ENCODE peak calls at places on chromosomes 16 and 17, in seven cellular contexts. P, O, I, Z, D, Y and M are unnamed samples.

GRCh38 chr16:18809165-18809564 is 7.8 kb upstream of the ARL6IP1 start:
- DNase-seq in I (no peak), O (no peak), Y (no peak), D (no peak), P (no peak), Z (no peak), M (no peak)

GRCh38 chr17:76996741-76997694 is 128.8 kb downstream of the MGAT5B start:
- DNase-seq in I (peak; percentile 10), Y (no peak), D (no peak), Z (no peak), O (no peak), P (no peak), M (no peak)

GRCh38 chr16:11410382-11411058 is 65.3 kb downstream of the RMI2 start:
- DNase-seq in Y (no peak), Z (no peak), D (no peak), P (no peak), I (no peak), O (no peak), M (no peak)

GRCh38 chr16:61146429-61146828 is 889.8 kb downstream of the CDH8 start:
- DNase-seq in I (no peak), Z (no peak), D (no peak), O (no peak), Y (no peak), P (no peak), M (no peak)

GRCh38 chr16:12341423-12341822 is 364.9 kb downstream of the SNX29 start:
- DNase-seq in Z (no peak), P (no peak), Y (peak; percentile 68), I (no peak), D (no peak), O (no peak), M (peak; percentile 28)

GRCh38 chr17:44241104-44241503 is 21.6 kb upstream of the UBTF start:
- DNase-seq in Z (no peak), O (no peak), I (peak; percentile 4), Y (no peak), P (no peak), D (no peak), M (no peak)

GRCh38 chr17:62781826-62782225 is 26.3 kb downstream of the MARCHF10 start:
- DNase-seq in Y (no peak), O (no peak), Z (no peak), P (no peak), D (no peak), I (no peak), M (peak; percentile 88)

GRCh38 chr17:38561416-38562214 is 44.1 kb downstream of the SRCIN1 start:
- DNase-seq in D (no peak), Z (no peak), O (no peak), I (no peak), Y (no peak), P (no peak), M (no peak)

GRCh38 chr16:81634380-81635121 is 144.5 kb upstream of the PLCG2 start:
- DNase-seq in P (no peak), I (no peak), Y (no peak), O (no peak), Z (no peak), D (no peak), M (peak; percentile 88)

DNA sequence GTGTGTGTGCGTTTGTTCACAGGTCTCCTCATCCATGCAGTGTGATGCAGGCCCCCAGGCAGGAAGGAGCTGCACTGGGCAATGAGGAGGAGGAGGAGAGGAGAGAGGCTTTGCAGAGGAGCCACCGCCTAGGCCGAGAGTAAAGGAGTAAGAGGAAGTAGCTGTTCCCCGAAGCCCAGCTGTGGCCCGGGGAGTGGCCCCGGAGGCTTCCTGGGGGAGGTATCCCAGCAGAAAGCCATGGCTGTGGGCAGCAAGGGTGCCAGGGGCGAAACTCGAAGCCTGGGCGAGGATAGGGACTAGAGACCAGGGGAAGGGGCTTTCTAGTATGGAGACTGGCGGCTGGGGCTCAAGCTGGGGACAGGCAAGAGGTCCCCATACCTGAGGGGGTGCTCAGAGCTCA is 12.2 kb downstream of the C16orf95 start:
- DNase-seq in O (no peak), P (no peak), Z (no peak), I (no peak), Y (no peak), D (peak; percentile 79), M (no peak)
- H3K4me3 ChIP-seq in O (no peak overlapping the region), P (no peak overlapping the region), Z (no peak overlapping the region), I (no peak overlapping the region), Y (no peak overlapping the region), D (no peak overlapping the region), M (no peak overlapping the region)

GRCh38 chr17:75518983-75519540 is 2.7 kb downstream of the TSEN54 start:
- DNase-seq in P (peak; percentile 41), Y (no peak), Z (no peak), D (no peak), O (no peak), I (no peak), M (no peak)
- TF ChIP-seq CTCF in P (no peak), Y (peak; percentile 14), Z (no peak), D (no peak), O (no peak), I (no peak), M (no peak)

GRCh38 chr17:57876023-57876865 is 26.4 kb upstream of the MRPS23 start:
- DNase-seq in D (no peak), Y (no peak), P (no peak), I (no peak), O (no peak), Z (no peak), M (no peak)

GRCh38 chr17:57874058-57874419 is 24.2 kb upstream of the MRPS23 start:
- DNase-seq in P (no peak), O (no peak), Z (no peak), D (no peak), Y (no peak), I (no peak), M (no peak)

GRCh38 chr17:57873261-57874057 is 23.6 kb upstream of the MRPS23 start:
- DNase-seq in I (no peak), Z (no peak), Y (no peak), P (no peak), D (no peak), O (no peak), M (no peak)

GRCh38 chr17:57875109-57876022 is 25.5 kb upstream of the MRPS23 start:
- DNase-seq in I (peak; percentile 70), Z (peak; percentile 68), Y (peak; percentile 90), P (peak; percentile 89), D (peak; percentile 93), O (no peak), M (peak; percentile 98)

GRCh38 chr17:57874434-57875108 is 24.7 kb upstream of the MRPS23 start:
- DNase-seq in P (peak; percentile 88), Z (peak; percentile 41), O (no peak), I (peak; percentile 84), Y (no peak), D (peak; percentile 92), M (peak; percentile 94)
- H3K4me3 ChIP-seq in P (no peak overlapping the region), Z (no peak overlapping the region), O (no peak overlapping the region), I (no peak overlapping the region), Y (no peak overlapping the region), D (no peak overlapping the region), M (peak overlapping the region; percentile 22)

GRCh38 chr17:20116683-20117309 is 107.6 kb downstream of the SPECC1 start:
- DNase-seq in O (no peak), P (no peak), Z (no peak), D (no peak), I (peak; percentile 66), Y (peak; percentile 53), M (peak; percentile 66)
- TF ChIP-seq CTCF in O (peak; percentile 55), P (peak; percentile 56), Z (peak; percentile 62), D (no peak), I (peak; percentile 76), Y (peak; percentile 83), M (peak; percentile 78)

DNA sequence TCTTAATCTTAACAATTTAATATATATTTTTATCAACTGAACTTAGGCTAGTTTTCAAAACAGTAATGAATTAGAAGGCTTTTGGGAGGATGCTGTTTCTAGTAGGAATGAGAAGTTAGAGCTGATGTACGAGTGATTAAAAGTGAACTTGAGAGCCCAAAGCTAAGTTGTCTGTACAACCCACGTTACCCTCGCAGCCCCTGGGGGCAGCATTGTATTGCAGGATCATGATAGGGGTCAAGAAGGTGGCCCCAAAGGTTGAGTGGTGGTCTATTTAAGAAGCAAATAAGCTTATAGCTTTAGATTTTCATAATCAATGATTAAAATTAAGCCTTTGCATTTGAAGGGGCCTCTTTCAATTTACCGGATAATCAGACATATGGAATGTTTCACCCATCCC is 33.7 kb upstream of the ALDH3A2 start:
- DNase-seq in O (no peak), D (no peak), I (no peak), Z (no peak), P (no peak), Y (no peak), M (no peak)
- H3K4me3 ChIP-seq in O (no peak overlapping the region), D (no peak overlapping the region), I (no peak overlapping the region), Z (no peak overlapping the region), P (no peak overlapping the region), Y (no peak overlapping the region), M (no peak overlapping the region)

GRCh38 chr17:35617505-35617904 is 30.4 kb downstream of the AP2B1 start:
- DNase-seq in O (no peak), Z (no peak), P (no peak), I (no peak), Y (no peak), D (no peak), M (no peak)

GRCh38 chr17:35614835-35615234 is 27.7 kb downstream of the AP2B1 start:
- DNase-seq in D (no peak), Y (no peak), Z (no peak), I (no peak), O (no peak), P (no peak), M (peak; percentile 9)

GRCh38 chr17:35612924-35613521 is 25.9 kb downstream of the AP2B1 start:
- DNase-seq in Z (no peak), O (no peak), I (peak; percentile 52), P (no peak), D (no peak), Y (peak; percentile 12), M (peak; percentile 83)

GRCh38 chr17:35618628-35619027 is 31.5 kb downstream of the AP2B1 start:
- DNase-seq in Y (no peak), P (no peak), I (no peak), O (no peak), Z (no peak), D (no peak), M (no peak)

DNA sequence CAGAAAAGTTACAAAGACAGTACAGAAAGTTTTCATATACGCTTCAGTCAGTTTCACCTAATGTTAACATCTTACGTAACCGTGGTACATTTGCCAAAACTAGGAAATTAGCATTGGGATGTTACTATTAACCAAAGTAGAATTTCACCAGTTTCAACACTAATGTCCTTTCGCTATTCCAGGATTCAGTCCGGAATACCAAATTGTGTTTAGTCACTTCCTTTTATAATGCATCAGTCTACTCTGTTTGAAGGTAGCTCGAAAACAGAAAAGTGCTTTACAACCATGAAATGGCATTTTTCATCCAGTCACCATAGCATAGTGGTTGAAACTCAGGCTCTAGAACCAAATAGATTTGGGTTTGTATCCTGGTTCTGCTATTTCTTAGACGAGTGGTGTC is 29.4 kb downstream of the AP2B1 start:
- DNase-seq in P (no peak), D (no peak), Z (no peak), O (no peak), Y (no peak), I (no peak), M (no peak)
- TF ChIP-seq CTCF in P (no peak), D (no peak), Z (no peak), O (no peak), Y (no peak), I (no peak), M (no peak)

GRCh38 chr17:46979023-46979870 is at the start of gene RPRML:
- DNase-seq in O (no peak), I (peak; percentile 86), Z (no peak), P (no peak), D (no peak), Y (no peak), M (peak; percentile 27)
- H3K4me3 ChIP-seq in O (peak within 1 kb of the TSS; percentile 36), I (peak within 1 kb of the TSS; percentile 49), Z (peak within 1 kb of the TSS; percentile 34), P (peak within 1 kb of the TSS; percentile 45), D (peak within 1 kb of the TSS; percentile 43), Y (peak within 1 kb of the TSS; percentile 25), M (peak within 1 kb of the TSS; percentile 41)